ENCODE peak calls at places on chromosomes 5 and 9, in nine cellular contexts. P, U, N, Y, T, K, J, G and I are unnamed samples.

GRCh38 chr9:132857601-132858342 is 20.3 kb downstream of the AK8 start:
- DNase-seq in G (no peak), Y (no peak), U (peak; percentile 71), T (no peak), P (no peak), J (no peak), N (peak; percentile 69), K (peak; percentile 39), I (no peak)

GRCh38 chr5:116546743-116547124 is 27.9 kb downstream of the SEMA6A start:
- DNase-seq in P (no peak), G (no peak), Y (no peak), K (no peak), T (no peak), J (no peak), N (no peak), U (no peak), I (no peak)

GRCh38 chr5:38831909-38832308 is 13.9 kb upstream of the OSMR start:
- DNase-seq in J (no peak), T (no peak), K (no peak), U (peak; percentile 75), Y (peak; percentile 11), P (no peak), N (peak; percentile 71), G (peak; percentile 47), I (peak; percentile 61)

GRCh38 chr9:131727184-131727785 is 12.6 kb downstream of the RAPGEF1 start:
- DNase-seq in G (peak; percentile 38), P (no peak), Y (peak; percentile 49), N (no peak), T (peak; percentile 80), U (peak; percentile 43), J (no peak), K (no peak), I (peak; percentile 81)

GRCh38 chr5:82467006-82467561 is 188.9 kb upstream of the RPS23 start:
- DNase-seq in Y (peak; percentile 18), P (no peak), G (no peak), K (no peak), U (peak; percentile 73), J (no peak), T (no peak), N (no peak), I (no peak)

GRCh38 chr9:17018001-17018491 is 116.8 kb upstream of the CNTLN start:
- DNase-seq in K (peak; percentile 18), T (no peak), G (no peak), P (peak; percentile 13), Y (no peak), J (no peak), U (peak; percentile 21), N (no peak), I (no peak)

GRCh38 chr9:21402387-21403247 is 6.3 kb upstream of the IFNA8 start:
- DNase-seq in U (peak; percentile 21), N (peak; percentile 89), T (no peak), J (no peak), P (no peak), Y (peak; percentile 28), G (no peak), K (no peak), I (no peak)

GRCh38 chr9:71791875-71792274 is 23.6 kb upstream of the CEMIP2 start:
- DNase-seq in J (no peak), U (no peak), N (no peak), P (no peak), T (no peak), G (no peak), K (no peak), Y (no peak), I (no peak)

GRCh38 chr5:135437796-135438560 is 9.2 kb downstream of the DCANP1 start:
- DNase-seq in K (peak; percentile 60), Y (no peak), T (peak; percentile 34), G (no peak), U (peak; percentile 90), J (no peak), P (peak; percentile 80), N (peak; percentile 55), I (peak; percentile 74)

GRCh38 chr9:13568446-13568845 is 289.0 kb upstream of the MPDZ start:
- DNase-seq in K (no peak), T (no peak), P (peak; percentile 27), U (peak; percentile 38), N (no peak), J (no peak), Y (no peak), G (no peak), I (no peak)

GRCh38 chr9:125153712-125154367 is 10.5 kb upstream of the SCAI start:
- DNase-seq in K (no peak), T (no peak), Y (no peak), G (no peak), P (no peak), J (no peak), N (no peak), U (no peak), I (no peak)

GRCh38 chr9:86983260-86984255 is 36.3 kb upstream of the GAS1 start:
- DNase-seq in U (peak; percentile 99), N (no peak), K (peak; percentile 17), J (no peak), Y (no peak), P (no peak), T (peak; percentile 98), G (no peak), I (peak; percentile 97)

GRCh38 chr9:13388157-13388556 is 108.7 kb upstream of the MPDZ start:
- DNase-seq in K (no peak), T (no peak), P (no peak), G (no peak), U (peak; percentile 60), J (no peak), N (no peak), Y (no peak), I (no peak)

DNA sequence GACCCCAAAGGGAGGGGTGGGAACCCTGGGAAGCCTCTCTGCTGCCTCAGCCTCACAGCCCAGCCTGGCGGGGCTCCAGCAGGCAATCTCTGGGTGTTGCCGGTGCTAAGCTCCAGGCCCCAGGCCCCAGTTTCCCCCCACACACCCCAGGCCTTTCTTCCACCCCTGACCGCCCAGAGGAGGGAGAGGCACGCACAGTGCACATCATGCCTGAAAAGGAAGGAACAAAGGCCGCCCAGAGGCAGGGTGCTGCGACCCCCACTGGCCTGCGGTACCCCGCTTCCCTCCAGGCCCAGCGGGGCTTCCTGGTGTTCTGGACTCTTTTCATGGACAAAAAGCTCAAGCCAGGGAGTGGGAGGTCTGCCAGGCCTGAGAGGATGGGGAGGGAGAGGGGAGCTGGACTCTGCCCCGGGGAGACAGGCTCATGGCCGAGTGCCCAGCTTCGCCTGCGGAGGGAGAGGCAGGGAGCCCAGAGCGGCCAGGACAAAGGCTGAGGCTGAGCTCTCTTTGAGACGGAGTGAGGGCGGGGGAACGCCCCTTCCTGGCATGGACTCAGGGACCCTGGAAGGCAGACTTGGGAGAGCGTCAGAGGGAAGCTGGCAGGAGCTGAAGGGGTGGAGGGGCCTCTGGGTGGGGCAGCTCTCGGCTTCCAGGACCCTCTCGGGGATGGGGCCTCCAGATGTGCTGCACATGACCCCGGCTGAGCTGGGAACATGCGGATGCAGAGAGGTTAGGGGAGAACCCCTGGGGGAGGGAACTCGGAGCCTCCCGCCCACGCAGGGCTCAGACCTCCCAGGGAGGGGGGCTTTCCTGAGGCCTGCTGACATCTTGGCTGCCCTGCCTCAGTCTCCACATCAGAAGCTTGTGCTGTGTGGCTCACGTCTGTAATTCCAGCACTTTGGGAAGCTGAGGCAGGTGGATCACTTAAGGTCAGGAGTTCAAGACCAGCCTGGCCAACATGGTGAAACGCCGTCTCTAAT is 1.8 kb upstream of the ENTPD2 start:
- DNase-seq in P (peak; percentile 93), G (no peak), Y (no peak), N (no peak), K (peak; percentile 95), J (no peak), U (peak; percentile 97), T (no peak), I (peak; percentile 94)
- TF ChIP-seq CTCF in P (no peak), G (no peak), Y (no peak), N (no peak), K (no peak), J (no peak), U (no peak), T (no peak), I (no peak)

GRCh38 chr9:99299214-99300102 is 77.4 kb downstream of the SEC61B start:
- DNase-seq in Y (no peak), N (peak; percentile 58), G (peak; percentile 16), U (peak; percentile 36), T (peak; percentile 28), J (no peak), K (no peak), P (no peak), I (peak; percentile 56)
- TF ChIP-seq CTCF in Y (no peak), N (peak; percentile 61), G (no peak), U (no peak), T (peak; percentile 44), J (no peak), K (peak; percentile 54), P (peak; percentile 25), I (peak; percentile 18)

GRCh38 chr9:211557-211956 is 3.1 kb upstream of the DOCK8 start:
- DNase-seq in U (peak; percentile 74), T (no peak), K (no peak), Y (no peak), N (no peak), G (no peak), J (no peak), P (no peak), I (peak; percentile 39)

GRCh38 chr9:211036-211435 is 3.6 kb upstream of the DOCK8 start:
- DNase-seq in J (no peak), Y (no peak), T (no peak), U (no peak), P (no peak), K (no peak), G (no peak), N (no peak), I (no peak)

GRCh38 chr9:212265-212664 is 2.4 kb upstream of the DOCK8 start:
- DNase-seq in P (no peak), J (no peak), Y (no peak), K (no peak), T (no peak), N (no peak), U (no peak), G (no peak), I (no peak)

GRCh38 chr9:215631-216155 is 1.0 kb downstream of the DOCK8 start:
- DNase-seq in U (no peak), G (peak; percentile 15), Y (no peak), J (no peak), K (no peak), T (no peak), N (no peak), P (no peak), I (no peak)

GRCh38 chr9:214488-215448 is at the start of gene DOCK8:
- DNase-seq in N (peak; percentile 93), P (no peak), T (peak; percentile 32), Y (peak; percentile 73), G (peak; percentile 91), U (peak; percentile 62), K (peak; percentile 68), J (peak; percentile 54), I (peak; percentile 74)
- TF ChIP-seq CTCF in N (peak; percentile 68), P (peak; percentile 59), T (peak; percentile 62), Y (no peak), G (peak; percentile 66), U (peak; percentile 48), K (peak; percentile 46), J (peak; percentile 34), I (peak; percentile 48)

DNA sequence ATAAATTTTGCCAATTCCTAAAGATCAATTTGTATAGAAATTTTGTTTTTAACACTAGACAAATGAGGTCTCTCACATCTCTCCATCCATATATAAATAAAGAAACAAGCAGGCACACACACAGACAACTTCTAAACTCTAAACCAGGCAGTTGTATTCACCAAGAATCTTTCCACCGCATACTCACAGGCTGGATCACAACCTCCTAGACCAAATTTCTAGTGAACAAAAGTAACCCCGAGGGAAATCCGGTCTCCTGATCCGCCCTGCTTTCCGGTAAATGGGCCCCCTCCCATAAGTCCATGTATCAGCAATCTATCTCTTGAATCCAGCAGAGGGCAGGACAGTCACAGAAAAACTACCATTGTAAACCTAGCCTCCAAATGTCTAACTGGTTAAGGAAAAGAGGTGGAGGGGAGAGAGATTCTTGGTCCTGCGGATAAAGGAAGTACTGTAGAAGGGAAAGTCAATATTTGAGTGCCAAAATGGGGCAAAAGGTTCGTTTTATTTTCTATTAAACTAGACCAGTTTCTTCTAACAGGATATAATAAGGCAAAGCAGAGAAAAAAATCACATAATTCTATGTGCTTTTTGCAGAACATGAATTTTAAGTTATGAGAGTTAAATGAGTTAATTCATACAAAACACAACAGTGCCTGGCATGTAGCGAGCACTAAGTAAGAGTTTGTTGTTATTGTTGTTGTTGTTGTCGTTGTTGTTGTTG is 4.8 kb upstream of the SMU1 start:
- DNase-seq in J (no peak), P (peak; percentile 82), T (peak; percentile 58), G (peak; percentile 88), K (peak; percentile 28), U (peak; percentile 93), N (peak; percentile 80), Y (peak; percentile 82), I (peak; percentile 88)
- TF ChIP-seq CTCF in J (peak; percentile 87), P (peak; percentile 77), T (peak; percentile 94), G (peak; percentile 62), K (peak; percentile 83), U (peak; percentile 69), N (peak; percentile 92), Y (peak; percentile 79), I (peak; percentile 63)